ENCODE peak calls at places on chromosomes 3 and 15, in nine cellular contexts. U is breast epithelium, C is transverse colon, Z is tibial nerve, I is lower leg skin, Y is A549, J is esophagus muscularis mucosa, O is body of pancreas, W is heart left ventricle. H is an unnamed sample.

GRCh38 chr3:28973621-28974020 is 307.2 kb upstream of the RBMS3 start:
- DNase-seq in Y (no peak), W (no peak), U (no peak), I (no peak), Z (no peak), C (no peak), O (no peak), J (no peak), H (no peak)

GRCh38 chr15:71272932-71273331 is 157.7 kb downstream of the THSD4 start:
- DNase-seq in J (no peak), O (no peak), I (no peak), Z (no peak), C (no peak), U (no peak), W (no peak), Y (no peak), H (no peak)

GRCh38 chr15:87365221-87365620 is 891.3 kb downstream of the NTRK3 start:
- DNase-seq in Z (no peak), Y (no peak), C (no peak), U (no peak), I (no peak), W (no peak), O (no peak), J (no peak), H (no peak)

GRCh38 chr3:31701286-31701685 is 168.6 kb downstream of the STT3B start:
- DNase-seq in J (no peak), O (no peak), C (no peak), Z (no peak), Y (no peak), I (peak), U (no peak), W (no peak), H (no peak)

GRCh38 chr15:55224892-55225291 is 28.2 kb upstream of the RSL24D1 start:
- DNase-seq in U (no peak), C (no peak), O (no peak), W (no peak), Z (no peak), J (no peak), I (no peak), Y (no peak), H (peak)

GRCh38 chr3:143627336-143627735 is 220.9 kb downstream of the SLC9A9 start:
- DNase-seq in Y (no peak), I (no peak), O (no peak), W (no peak), U (no peak), J (no peak), C (no peak), Z (no peak), H (no peak)

GRCh38 chr3:29301332-29302011 is 20.6 kb downstream of the RBMS3 start:
- DNase-seq in J (no peak), C (no peak), Y (no peak), O (no peak), Z (no peak), I (no peak), U (no peak), W (no peak), H (no peak)

GRCh38 chr3:183117046-183117445 is 17.8 kb upstream of the MCCC1 start:
- DNase-seq in C (no peak), J (no peak), Y (no peak), O (no peak), U (no peak), Z (no peak), I (no peak), W (no peak), H (no peak)

GRCh38 chr15:47675735-47676134 is 41.6 kb upstream of the SEMA6D start:
- DNase-seq in W (no peak), O (no peak), Y (no peak), J (no peak), C (no peak), I (no peak), U (no peak), Z (no peak), H (no peak)

GRCh38 chr15:98955980-98956723 is 51.4 kb downstream of the PGPEP1L start:
- DNase-seq in O (no peak), J (no peak), Y (no peak), U (no peak), Z (no peak), C (no peak), I (peak), W (no peak), H (no peak)

GRCh38 chr15:62840518-62841268 is 201.9 kb upstream of the TPM1 start:
- DNase-seq in Y (no peak), W (no peak), Z (no peak), O (no peak), C (no peak), U (no peak), J (peak), I (no peak), H (no peak)

GRCh38 chr15:46409879-46410278 is 775.0 kb downstream of the SQOR start:
- DNase-seq in C (no peak), J (no peak), Y (no peak), U (no peak), O (no peak), Z (no peak), I (no peak), W (no peak), H (no peak)

GRCh38 chr3:12773724-12774105 is 14.7 kb upstream of the TMEM40 start:
- DNase-seq in Z (no peak), Y (no peak), I (no peak), C (no peak), W (no peak), J (no peak), O (no peak), U (no peak), H (no peak)

GRCh38 chr3:1026395-1026794 is 66.4 kb upstream of the CNTN6 start:
- DNase-seq in C (no peak), W (no peak), U (no peak), I (no peak), Y (no peak), J (no peak), Z (no peak), O (no peak), H (no peak)

DNA sequence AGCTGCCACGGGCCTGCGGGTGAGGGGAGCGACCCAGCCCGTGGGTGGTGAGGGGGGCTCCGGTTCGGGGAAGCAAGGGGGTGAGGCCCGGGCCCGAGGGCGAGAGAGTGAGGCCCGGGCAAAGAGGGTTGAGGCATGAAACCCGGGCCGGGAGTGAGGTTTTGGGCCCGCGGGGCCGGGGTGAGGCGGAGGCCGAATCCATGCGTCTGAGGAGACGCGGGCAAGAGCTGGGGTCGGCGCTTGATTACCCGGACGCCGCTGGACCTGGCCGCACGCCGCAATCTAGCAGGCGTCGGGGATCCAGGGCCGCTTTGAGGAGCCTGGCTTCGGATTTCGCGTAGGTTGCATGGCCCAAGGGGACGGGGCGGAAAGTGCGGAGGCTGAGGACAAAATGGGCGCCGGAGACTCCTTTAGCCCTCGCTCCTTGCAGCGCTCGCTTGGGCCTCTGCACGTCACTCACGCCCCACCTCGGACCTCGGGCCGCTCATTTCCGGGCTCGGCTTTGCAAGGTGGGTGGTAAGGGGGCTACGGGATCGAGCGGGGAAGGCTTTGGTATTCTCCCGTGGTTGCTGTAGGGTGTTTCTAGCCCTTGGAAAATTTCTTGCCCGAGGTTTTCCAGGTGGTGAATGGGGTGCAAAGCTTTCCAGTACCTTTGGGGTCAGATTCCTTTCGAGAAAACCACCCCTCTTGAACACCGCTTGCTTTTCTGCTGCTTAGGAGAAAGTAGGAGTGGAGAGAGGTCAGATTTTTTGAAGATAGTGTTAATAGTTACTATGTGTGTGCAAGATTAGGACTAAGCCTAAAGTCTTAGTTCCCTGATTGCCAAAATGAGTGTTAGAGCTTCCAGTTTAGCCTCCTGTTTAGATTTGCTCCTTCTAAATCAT is 827 bp downstream of the SLC25A36 start:
- DNase-seq in C (peak), U (peak), O (peak), I (peak), W (peak), Y (peak), Z (peak), J (peak), H (peak)
- TF ChIP-seq POLR2A in C (no peak), U (no peak), O (peak), I (no peak), W (no peak), Y (peak), Z (no peak), J (no peak), H (no peak)

DNA sequence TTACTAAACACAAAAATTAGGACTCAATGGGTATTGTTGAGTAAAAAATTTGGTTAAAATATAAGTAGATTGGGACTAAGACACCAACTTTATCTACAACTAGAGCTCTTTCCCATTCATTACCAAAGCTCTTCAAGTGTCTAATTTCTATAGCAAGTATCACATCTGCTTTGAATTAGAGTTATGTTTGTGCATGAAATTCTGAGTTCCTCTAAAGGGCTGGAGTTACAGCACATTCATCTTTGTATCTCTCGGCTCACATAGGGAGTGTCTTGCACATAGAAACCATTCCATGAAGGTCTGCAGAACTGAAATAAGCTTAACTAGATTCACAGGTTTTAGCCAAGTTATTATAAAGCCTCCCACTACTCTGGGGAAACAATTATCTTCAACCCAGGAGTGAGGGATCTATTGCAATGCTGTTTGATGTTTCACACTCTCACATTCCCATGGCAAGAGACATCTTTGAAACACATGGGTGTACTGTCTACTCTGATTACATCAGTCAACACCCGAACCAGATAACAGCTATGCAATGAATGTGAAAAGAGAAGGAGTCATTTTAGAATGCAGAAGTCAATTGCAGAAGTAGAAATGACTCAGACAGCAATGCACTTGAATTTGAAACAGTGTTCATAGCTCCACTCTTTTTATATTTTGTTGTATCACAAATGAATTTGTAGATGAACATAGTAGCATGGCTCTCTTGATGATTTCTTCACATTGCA is 93.1 kb upstream of the KBTBD8 start:
- DNase-seq in O (no peak), W (no peak), Y (no peak), C (no peak), I (no peak), Z (no peak), J (no peak), U (no peak), H (no peak)
- TF ChIP-seq POLR2A in O (no peak), W (no peak), Y (no peak), C (no peak), I (no peak), Z (no peak), J (no peak), U (no peak), H (no peak)

GRCh38 chr3:46955801-46956259 is 20.7 kb downstream of the CCDC12 start:
- DNase-seq in W (no peak), C (peak), U (no peak), Y (no peak), O (no peak), J (no peak), I (no peak), Z (no peak), H (no peak)
- TF ChIP-seq POLR2A in W (no peak), C (no peak), U (no peak), Y (no peak), O (no peak), J (no peak), I (no peak), Z (no peak), H (no peak)

DNA sequence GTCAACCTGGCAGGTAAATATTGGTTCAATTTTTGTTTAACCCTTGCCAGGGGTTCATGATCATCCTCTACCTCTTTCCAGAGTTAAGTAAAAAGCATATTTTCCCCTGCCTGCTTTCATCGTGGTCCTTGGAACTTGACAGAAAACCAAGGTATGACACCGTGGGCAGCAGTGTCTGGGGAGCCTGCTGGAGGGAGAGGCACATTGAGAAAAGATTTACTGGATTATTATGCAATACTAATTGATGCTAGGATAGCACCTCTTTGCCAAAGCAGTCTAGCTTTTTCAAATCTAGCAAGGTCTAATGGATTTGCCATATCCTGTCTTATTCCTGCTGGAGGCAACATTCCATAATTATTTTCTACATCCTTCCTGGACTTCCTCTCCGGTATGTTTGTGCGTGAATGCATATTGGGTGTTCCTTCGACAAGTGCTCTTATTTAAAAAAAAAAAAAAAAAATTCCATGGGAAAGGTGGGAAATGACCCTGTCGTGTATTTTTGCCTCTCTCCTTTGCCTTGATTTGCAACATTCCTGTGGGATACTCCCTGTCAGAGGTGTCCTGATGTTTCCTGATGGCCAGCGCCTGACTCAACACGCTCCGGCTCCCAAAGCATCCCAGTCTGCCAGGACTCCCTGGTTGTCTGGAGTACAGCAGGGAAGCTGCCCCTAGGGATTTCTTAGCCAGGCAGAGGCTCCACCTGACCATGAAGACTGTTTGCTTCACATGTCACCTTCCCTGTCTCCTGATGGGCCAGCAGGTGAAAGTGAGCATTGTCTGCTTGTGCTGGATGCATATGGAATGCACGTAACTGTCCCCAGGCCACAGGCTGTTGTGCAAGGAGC is 6.3 kb downstream of the BHLHE40 start:
- DNase-seq in O (peak), W (peak), Y (peak), Z (no peak), J (no peak), U (peak), C (no peak), I (no peak), H (no peak)
- TF ChIP-seq POLR2A in O (no peak), W (no peak), Y (peak), Z (no peak), J (peak), U (no peak), C (no peak), I (no peak), H (peak)

DNA sequence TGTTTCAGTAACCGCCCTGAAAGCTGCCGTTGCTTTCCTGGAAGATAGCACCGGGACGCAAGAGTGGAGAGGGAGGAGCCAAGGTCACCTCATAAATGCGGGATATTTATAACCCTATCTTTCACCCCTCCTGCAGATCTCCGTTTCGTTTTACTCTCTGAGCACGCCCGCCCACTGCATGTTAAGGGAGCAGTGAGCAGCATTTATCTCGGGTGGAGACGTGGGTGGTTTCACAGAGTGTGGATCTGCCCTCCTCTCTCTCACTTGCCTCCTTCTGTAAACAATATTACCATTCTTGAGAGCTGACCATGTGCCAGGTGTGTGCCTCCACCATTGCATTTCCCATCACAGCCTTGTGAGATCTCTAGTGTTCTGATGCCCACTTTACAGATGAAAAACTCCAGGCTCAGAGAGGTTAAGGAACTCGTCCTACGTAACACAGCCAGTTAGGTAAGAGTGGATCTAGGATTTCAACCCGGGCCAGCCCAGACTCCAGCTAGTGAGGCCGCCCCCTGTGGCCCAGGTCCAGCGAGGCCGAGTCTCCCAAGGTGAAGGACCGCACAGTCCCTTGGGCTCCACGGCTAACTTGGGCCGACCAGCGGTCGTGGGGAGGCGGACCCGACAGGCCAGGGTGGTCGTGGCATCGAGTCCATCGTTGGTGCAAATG is 16.9 kb upstream of the SEMA4B start:
- DNase-seq in Y (peak), C (peak), W (peak), U (peak), I (peak), J (no peak), Z (peak), O (peak), H (peak)
- TF ChIP-seq POLR2A in Y (peak), C (peak), W (no peak), U (no peak), I (no peak), J (no peak), Z (peak), O (peak), H (peak)

DNA sequence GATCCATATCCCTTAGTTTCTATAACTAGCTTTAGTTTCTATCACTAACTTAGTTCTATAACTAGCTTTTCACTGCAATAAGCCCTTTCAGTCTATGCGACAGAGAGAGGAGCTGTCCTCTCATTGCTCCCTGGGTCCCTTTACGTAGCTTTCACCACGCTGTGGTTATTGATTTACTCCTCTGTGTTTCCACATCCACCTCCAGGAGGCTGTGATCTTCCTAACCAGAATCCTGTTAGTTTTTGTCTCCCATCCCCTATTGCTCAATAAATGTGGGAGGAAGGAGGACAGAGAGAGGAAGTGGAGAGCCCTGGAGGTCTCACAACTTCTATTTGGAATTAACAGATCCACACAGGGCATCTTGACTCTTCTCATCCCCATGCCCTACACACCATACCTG is 1036.1 kb downstream of the MCTP2 start:
- DNase-seq in Y (no peak), I (no peak), O (no peak), Z (no peak), U (no peak), C (no peak), W (no peak), J (no peak), H (no peak)
- TF ChIP-seq POLR2A in Y (no peak), I (no peak), O (no peak), Z (no peak), U (no peak), C (no peak), W (no peak), J (no peak), H (no peak)

GRCh38 chr3:101685050-101685400 is 1.5 kb downstream of the RPL24 start:
- DNase-seq in U (no peak), I (no peak), O (no peak), Z (no peak), Y (no peak), W (no peak), J (no peak), C (no peak), H (no peak)
- TF ChIP-seq POLR2A in U (no peak), I (no peak), O (no peak), Z (no peak), Y (no peak), W (no peak), J (no peak), C (no peak), H (no peak)

DNA sequence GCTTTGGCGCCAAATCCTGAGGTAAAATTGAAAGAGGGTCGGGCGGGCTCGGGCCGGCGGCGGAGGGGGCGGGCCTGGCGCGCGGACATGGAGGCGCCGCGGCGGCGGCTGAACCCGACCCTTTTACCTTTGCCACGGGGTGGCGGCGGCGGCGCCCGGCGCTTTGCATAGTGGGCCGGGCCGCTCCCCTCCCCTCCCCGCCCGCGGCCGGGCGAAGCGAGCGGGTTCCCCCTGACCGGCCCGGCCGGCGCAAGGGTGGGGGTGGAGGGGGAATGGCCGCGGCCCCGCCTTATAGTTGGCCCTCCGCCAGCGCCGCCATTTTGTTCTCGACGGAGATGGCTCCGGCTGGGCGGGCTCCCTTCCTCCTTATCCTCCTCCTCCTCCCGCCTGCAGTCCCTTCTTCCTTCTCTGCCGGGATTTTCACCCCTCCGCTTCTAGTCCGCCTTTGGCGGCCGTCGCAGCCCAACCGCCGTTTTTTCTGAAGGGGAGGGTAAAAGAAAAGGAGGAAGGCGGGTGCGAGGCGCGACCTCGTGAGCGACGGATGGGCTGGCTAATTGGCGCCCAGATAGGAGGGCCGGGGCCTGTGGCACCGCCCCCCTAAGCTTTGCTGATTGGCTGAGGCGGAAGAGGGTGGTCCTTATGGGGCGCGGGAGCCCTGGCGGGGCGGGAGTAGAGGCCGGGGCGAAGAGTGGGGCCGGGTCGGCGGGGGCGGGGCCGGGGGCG is 664 bp downstream of the NR2C2 start:
- DNase-seq in U (peak), O (peak), J (peak), W (peak), Y (peak), Z (peak), C (peak), I (peak), H (peak)
- TF ChIP-seq POLR2A in U (no peak), O (peak), J (no peak), W (no peak), Y (peak), Z (no peak), C (peak), I (no peak), H (no peak)

H was measured in erythroblast.